ENCODE peak calls at places on chromosomes 5 and 9, in seven cellular contexts. O, F, Z, R, C, G and I are unnamed samples.

GRCh38 chr5:34991486-34992238 is 56.1 kb downstream of the AGXT2 start:
- DNase-seq in G (peak; percentile 50), C (peak; percentile 61), R (no peak), O (no peak), F (no peak), Z (no peak), I (no peak)

GRCh38 chr9:35519697-35520403 is 29.9 kb downstream of the RUSC2 start:
- DNase-seq in R (no peak), F (peak; percentile 16), O (no peak), Z (no peak), C (no peak), G (no peak), I (peak; percentile 19)

GRCh38 chr5:175517824-175518450 is 39.6 kb downstream of the SFXN1 start:
- DNase-seq in C (peak; percentile 95), F (no peak), G (peak; percentile 79), O (no peak), R (no peak), Z (no peak), I (peak; percentile 42)

GRCh38 chr9:132168347-132168746 is 6.5 kb downstream of the NTNG2 start:
- DNase-seq in F (no peak), C (peak; percentile 52), Z (no peak), R (no peak), G (no peak), O (no peak), I (no peak)

GRCh38 chr5:83097582-83098265 is 20.4 kb downstream of the XRCC4 start:
- DNase-seq in O (no peak), R (no peak), G (peak; percentile 32), Z (no peak), F (no peak), C (peak; percentile 71), I (no peak)

GRCh38 chr9:92633879-92634278 is 36.1 kb downstream of the IPPK start:
- DNase-seq in R (no peak), F (no peak), Z (peak; percentile 10), C (no peak), O (no peak), G (no peak), I (no peak)

GRCh38 chr5:55557123-55557522 is 22.4 kb upstream of the PLPP1 start:
- DNase-seq in C (no peak), R (no peak), G (no peak), Z (no peak), F (no peak), O (no peak), I (no peak)

GRCh38 chr5:56983593-56984361 is 31.9 kb upstream of the MIER3 start:
- DNase-seq in Z (no peak), R (no peak), G (peak; percentile 19), C (no peak), O (no peak), F (no peak), I (peak; percentile 18)

GRCh38 chr5:65742565-65743231 is 20.7 kb downstream of the NLN start:
- DNase-seq in O (no peak), C (peak; percentile 91), F (peak; percentile 43), G (peak; percentile 83), R (no peak), Z (no peak), I (peak; percentile 82)

GRCh38 chr5:53381-54174 is 38.4 kb upstream of the PLEKHG4B start:
- DNase-seq in R (peak; percentile 87), C (peak; percentile 8), O (peak; percentile 94), G (peak; percentile 19), Z (peak; percentile 91), F (peak; percentile 86), I (no peak)

GRCh38 chr9:112556497-112557085 is 70.0 kb downstream of the KIAA1958 start:
- DNase-seq in G (peak; percentile 59), R (no peak), C (peak; percentile 75), Z (no peak), O (no peak), F (no peak), I (peak; percentile 94)

GRCh38 chr5:158074992-158075769 is 216.2 kb upstream of the CLINT1 start:
- DNase-seq in C (peak; percentile 61), Z (peak; percentile 68), G (peak; percentile 61), F (peak; percentile 86), O (peak; percentile 69), R (peak; percentile 57), I (peak; percentile 44)

GRCh38 chr9:4615251-4615650 is 46.8 kb upstream of the PLPP6 start:
- DNase-seq in F (no peak), C (peak; percentile 64), O (no peak), G (peak; percentile 51), Z (no peak), R (no peak), I (no peak)

GRCh38 chr5:73126381-73126780 is 6.0 kb downstream of the TMEM171 start:
- DNase-seq in G (no peak), O (peak; percentile 31), F (no peak), R (no peak), C (no peak), Z (no peak), I (no peak)

GRCh38 chr5:113510836-113511451 is 2.5 kb upstream of the YTHDC2 start:
- DNase-seq in Z (no peak), R (no peak), C (peak; percentile 69), O (no peak), F (no peak), G (peak; percentile 58), I (no peak)

GRCh38 chr9:89791754-89792153 is 186.9 kb downstream of the GADD45G start:
- DNase-seq in F (no peak), G (no peak), R (no peak), O (no peak), C (no peak), Z (no peak), I (no peak)

GRCh38 chr5:152556779-152557178 is 151.7 kb upstream of the NMUR2 start:
- DNase-seq in C (no peak), Z (no peak), R (no peak), G (no peak), O (no peak), F (no peak), I (no peak)

GRCh38 chr5:135242021-135242480 is 157.0 kb downstream of the MACROH2A1 start:
- DNase-seq in F (no peak), C (peak; percentile 64), O (peak; percentile 26), Z (peak; percentile 10), G (peak; percentile 58), R (no peak), I (peak; percentile 49)

GRCh38 chr5:76175051-76175666 is 92.0 kb downstream of the SV2C start:
- DNase-seq in R (peak; percentile 56), F (peak; percentile 75), Z (peak; percentile 68), O (peak; percentile 71), G (peak; percentile 38), C (peak; percentile 48), I (peak; percentile 44)

GRCh38 chr5:42268630-42269029 is 154.6 kb upstream of the GHR start:
- DNase-seq in G (peak; percentile 27), F (peak; percentile 40), O (no peak), Z (no peak), C (peak; percentile 3), R (no peak), I (no peak)

GRCh38 chr9:69758981-69759477 is 782 bp downstream of the PTAR1 start:
- DNase-seq in C (no peak), Z (no peak), O (no peak), R (peak; percentile 12), G (peak; percentile 50), F (no peak), I (no peak)

GRCh38 chr5:142661143-142661542 is 24.7 kb downstream of the FGF1 start:
- DNase-seq in C (no peak), O (no peak), R (no peak), Z (no peak), F (no peak), G (no peak), I (no peak)

GRCh38 chr5:142660731-142661130 is 25.2 kb downstream of the FGF1 start:
- DNase-seq in Z (no peak), G (no peak), C (no peak), O (no peak), F (no peak), R (no peak), I (no peak)

GRCh38 chr5:142661957-142662356 is 23.9 kb downstream of the FGF1 start:
- DNase-seq in G (no peak), O (no peak), Z (no peak), F (no peak), C (no peak), R (no peak), I (peak; percentile 34)

GRCh38 chr5:142659405-142659804 is 26.5 kb downstream of the FGF1 start:
- DNase-seq in C (no peak), O (no peak), Z (no peak), G (no peak), F (peak; percentile 28), R (no peak), I (no peak)

DNA sequence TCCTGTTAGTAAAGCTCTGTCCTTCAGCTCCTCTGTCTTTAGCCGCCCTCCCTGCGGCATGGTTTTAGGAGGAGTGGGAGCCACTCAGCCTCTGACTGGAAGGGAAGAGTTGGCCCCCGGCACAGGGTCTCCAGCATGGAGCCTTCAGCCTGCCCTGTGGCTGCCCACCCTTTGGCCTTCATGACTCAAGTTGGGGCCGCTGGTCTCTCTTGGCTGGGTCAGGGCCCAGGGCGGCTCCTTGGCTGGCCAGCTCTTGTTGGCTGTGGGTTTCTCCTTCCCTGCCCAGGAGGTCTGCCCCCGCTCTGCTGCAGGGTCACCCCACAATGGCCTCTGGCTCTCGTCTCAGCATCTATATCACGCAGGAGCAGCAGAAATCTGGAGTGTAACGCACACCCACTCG is 25.7 kb downstream of the FGF1 start:
- DNase-seq in G (no peak), F (no peak), Z (no peak), O (no peak), C (no peak), R (no peak), I (no peak)
- H2BK120ac ChIP-seq in G (no peak overlapping the region), F (no peak overlapping the region), Z (no peak overlapping the region), O (no peak overlapping the region), C (no peak overlapping the region), R (no peak overlapping the region), I (no peak overlapping the region)

GRCh38 chr5:139882961-139883539 is 87.4 kb downstream of the PSD2 start:
- DNase-seq in Z (no peak), F (no peak), O (no peak), R (no peak), C (no peak), G (no peak), I (no peak)
- H2BK120ac ChIP-seq in Z (no peak overlapping the region), F (no peak overlapping the region), O (no peak overlapping the region), R (no peak overlapping the region), C (no peak overlapping the region), G (no peak overlapping the region), I (no peak overlapping the region)

GRCh38 chr9:12770261-12770660 is 4.6 kb upstream of the LURAP1L start:
- DNase-seq in O (no peak), C (no peak), F (no peak), R (no peak), G (no peak), Z (no peak), I (no peak)
- H2BK120ac ChIP-seq in O (no peak overlapping the region), C (no peak overlapping the region), F (no peak overlapping the region), R (no peak overlapping the region), G (no peak overlapping the region), Z (no peak overlapping the region), I (no peak overlapping the region)

GRCh38 chr9:129339539-129340157 is 161.6 kb upstream of the IER5L start:
- DNase-seq in Z (no peak), C (no peak), F (no peak), G (no peak), R (no peak), O (no peak), I (no peak)

GRCh38 chr9:129340427-129341196 is 162.6 kb upstream of the IER5L start:
- DNase-seq in Z (no peak), F (peak; percentile 45), R (no peak), G (no peak), O (no peak), C (no peak), I (no peak)

GRCh38 chr9:129337287-129338140 is 159.5 kb upstream of the IER5L start:
- DNase-seq in G (no peak), C (no peak), O (no peak), F (no peak), R (no peak), Z (no peak), I (no peak)

GRCh38 chr9:129336601-129337286 is 158.7 kb upstream of the IER5L start:
- DNase-seq in Z (peak; percentile 62), G (peak; percentile 70), F (peak; percentile 75), R (no peak), O (peak; percentile 67), C (peak; percentile 55), I (no peak)

GRCh38 chr9:129338701-129339445 is 160.8 kb upstream of the IER5L start:
- DNase-seq in F (no peak), R (no peak), G (peak; percentile 94), O (no peak), C (peak; percentile 78), Z (no peak), I (no peak)
- H2BK120ac ChIP-seq in F (no peak overlapping the region), R (peak overlapping the region; percentile 24), G (peak overlapping the region; percentile 87), O (peak overlapping the region; percentile 72), C (peak overlapping the region; percentile 85), Z (no peak overlapping the region), I (peak overlapping the region; percentile 50)